ENCODE peak calls at places on chromosome 21, in seven cellular contexts. Y, B, D, P, H, G and R are unnamed samples. For H3K4me1, the result is how much of the 10 kb centered on the place peaks cover.

GRCh38 chr21:43890042-43890441 is 25.0 kb downstream of the AGPAT3 start:
- DNase-seq in G (peak), Y (no peak), H (no peak), P (no peak), B (no peak), D (no peak), R (no peak)

GRCh38 chr21:33028759-33029511 is 3.2 kb downstream of the OLIG2 start:
- DNase-seq in B (no peak), H (no peak), D (no peak), P (no peak), G (no peak), Y (no peak), R (no peak)

GRCh38 chr21:32727478-32727727 is 410 bp downstream of the SYNJ1 start:
- DNase-seq in B (no peak), Y (no peak), G (no peak), D (peak), P (no peak), H (no peak), R (peak)

GRCh38 chr21:29499734-29500343 is 201.1 kb downstream of the BACH1 start:
- DNase-seq in D (no peak), B (no peak), H (no peak), Y (peak), G (no peak), P (no peak), R (peak)

GRCh38 chr21:16633851-16634521 is 878.9 kb upstream of the CXADR start:
- DNase-seq in G (no peak), D (no peak), P (no peak), B (no peak), H (no peak), Y (no peak), R (peak)

GRCh38 chr21:43720539-43721224 is 1.8 kb downstream of the PDXK start:
- DNase-seq in B (no peak), H (no peak), D (no peak), Y (no peak), P (no peak), G (no peak), R (no peak)

GRCh38 chr21:34642211-34643075 is 26.4 kb upstream of the CLIC6 start:
- DNase-seq in B (no peak), G (no peak), H (no peak), P (no peak), Y (peak), D (no peak), R (no peak)

GRCh38 chr21:34534522-34534921 is 22.5 kb upstream of the KCNE1 start:
- DNase-seq in Y (no peak), D (no peak), B (no peak), H (no peak), P (no peak), G (no peak), R (no peak)

DNA sequence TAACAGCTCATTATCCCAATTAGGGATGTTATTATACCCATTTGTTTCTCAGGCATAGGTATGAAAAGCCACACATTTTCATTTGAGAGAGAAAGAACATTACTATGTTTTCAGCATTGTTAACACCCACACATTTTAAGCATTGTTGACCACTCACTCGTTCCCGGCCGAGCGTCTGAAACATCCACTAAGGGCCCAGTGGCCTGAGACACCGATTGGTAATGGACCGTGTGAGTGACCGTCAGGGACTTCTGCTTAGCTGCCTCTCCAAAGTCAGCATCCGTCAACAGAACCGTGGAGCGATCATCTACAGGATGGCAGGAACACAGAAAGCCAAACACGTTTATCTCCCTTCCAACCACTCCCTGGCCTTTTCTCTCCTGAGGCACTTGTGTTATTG is 184.6 kb downstream of the PCP4 start:
- DNase-seq in B (no peak), P (no peak), Y (no peak), H (no peak), D (no peak), G (no peak), R (no peak)
- H3K27ac ChIP-seq in B (no peak), P (no peak), Y (no peak), H (no peak), D (peak), G (no peak), R (no peak)

DNA sequence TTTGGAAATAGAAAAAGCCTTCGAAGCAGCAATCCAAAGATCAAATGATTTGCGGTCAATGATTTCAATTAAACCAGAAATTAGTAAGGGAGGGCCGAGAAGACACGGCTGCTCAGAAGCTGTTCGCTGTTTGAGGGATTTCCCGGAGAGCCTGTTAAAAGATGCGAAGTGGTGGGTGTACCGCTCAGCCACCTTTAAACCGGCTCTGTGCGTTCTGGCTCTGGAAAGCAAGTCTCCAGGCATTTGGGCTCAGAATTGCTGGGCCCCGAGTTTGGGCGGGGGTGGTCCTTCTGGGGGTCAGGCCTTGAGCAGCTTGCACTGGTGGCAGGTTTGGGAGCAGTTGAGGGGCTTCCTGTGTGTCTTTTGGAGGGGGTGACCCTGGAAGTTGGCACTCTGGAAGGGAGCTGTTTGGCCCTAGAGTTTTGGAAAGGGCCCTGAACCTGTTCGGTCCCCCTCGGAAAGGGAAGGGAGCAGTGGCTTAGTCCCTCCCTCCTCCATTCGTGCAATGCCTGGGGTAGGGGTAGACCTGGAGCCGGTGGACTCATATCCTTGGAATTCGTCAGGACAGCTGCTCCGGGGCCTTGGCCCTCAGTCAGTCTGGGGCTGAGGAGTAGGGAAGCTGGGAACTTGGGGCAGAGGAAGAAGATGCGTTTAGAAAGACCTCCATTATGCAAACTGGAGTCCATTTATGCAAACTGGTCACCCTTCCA is 3.2 kb downstream of the SIM2 start:
- DNase-seq in H (no peak), B (no peak), Y (peak), G (no peak), D (no peak), P (no peak), R (no peak)
- H3K4me3 ChIP-seq in H (no peak), B (no peak), Y (peak), G (no peak), D (peak), P (no peak), R (peak)

DNA sequence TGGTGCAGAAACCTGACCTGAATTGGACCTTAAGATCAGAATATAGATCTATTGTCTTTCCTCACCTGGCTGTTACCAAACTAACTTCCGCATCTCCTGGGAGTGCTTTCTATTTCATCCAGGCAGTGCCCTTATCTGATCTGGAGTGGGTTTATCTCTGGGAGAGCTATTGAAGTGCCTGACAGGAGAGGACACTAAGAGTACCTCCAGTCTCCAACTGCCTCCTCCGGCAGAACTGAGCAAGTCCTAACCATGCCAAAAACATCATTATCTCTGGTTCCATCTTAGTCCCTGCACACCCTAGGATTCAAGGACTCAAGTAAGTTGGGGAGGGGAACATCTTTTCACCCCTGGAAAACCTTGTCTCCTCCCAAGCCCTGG is 12.4 kb upstream of the KCNJ15 start:
- DNase-seq in P (no peak), D (peak), Y (no peak), H (no peak), B (no peak), G (no peak), R (no peak)
- H3K4me1 ChIP-seq in P (under half), D (under half), Y (under half), H (under half), B (under half), G (under half), R (under half)

DNA sequence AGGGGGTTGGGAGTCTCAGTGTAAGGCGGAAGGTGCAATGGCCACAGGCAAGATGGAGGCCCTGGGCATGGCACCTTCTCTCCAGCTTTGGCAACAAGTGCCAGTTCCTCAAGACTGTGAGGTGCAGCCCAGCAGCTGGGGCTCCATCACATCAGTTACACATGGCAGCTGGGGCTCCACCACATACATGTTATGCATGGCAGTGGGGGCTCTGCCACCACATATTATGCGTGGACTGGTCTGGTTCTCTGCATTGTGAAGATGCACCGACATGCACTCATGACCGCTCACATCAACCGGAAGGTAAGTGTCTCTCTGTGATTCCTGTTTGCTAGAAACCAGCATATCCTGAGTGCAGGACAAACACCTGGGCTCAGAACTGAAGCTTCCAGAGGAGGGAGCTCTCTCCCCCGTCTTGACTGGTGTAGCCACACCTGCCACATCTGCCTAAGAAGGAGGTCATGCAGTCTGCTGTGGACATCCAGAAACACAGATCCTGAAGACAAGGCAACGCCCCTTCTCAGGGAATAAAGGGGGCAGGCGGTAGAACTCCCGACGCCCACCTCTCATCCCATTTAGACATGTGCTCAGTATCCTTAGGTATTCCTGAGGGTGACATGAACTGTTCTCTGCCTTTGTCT is 104.1 kb upstream of the TMPRSS2 start:
- DNase-seq in B (no peak), H (no peak), Y (peak), P (no peak), G (peak), D (peak), R (no peak)
- H3K27ac ChIP-seq in B (no peak), H (no peak), Y (peak), P (no peak), G (no peak), D (peak), R (no peak)

GRCh38 chr21:36263797-36264196 is 56.2 kb upstream of the MORC3 start:
- DNase-seq in G (no peak), D (no peak), P (no peak), H (no peak), Y (no peak), B (no peak), R (no peak)

GRCh38 chr21:36257657-36258056 is 62.3 kb upstream of the MORC3 start:
- DNase-seq in Y (no peak), B (no peak), H (no peak), G (no peak), D (no peak), P (no peak), R (no peak)

GRCh38 chr21:36261459-36261858 is 58.5 kb upstream of the MORC3 start:
- DNase-seq in G (no peak), B (no peak), H (no peak), D (no peak), P (no peak), Y (no peak), R (no peak)

GRCh38 chr21:36260030-36260787 is 59.8 kb upstream of the MORC3 start:
- DNase-seq in Y (peak), B (peak), P (no peak), H (peak), D (peak), G (no peak), R (peak)

GRCh38 chr21:36260802-36261201 is 59.2 kb upstream of the MORC3 start:
- DNase-seq in P (no peak), G (no peak), H (no peak), Y (no peak), D (no peak), B (no peak), R (no peak)
- H3K4me3 ChIP-seq in P (peak), G (no peak), H (peak), Y (peak), D (no peak), B (peak), R (no peak)

GRCh38 chr21:36306872-36307534 is 13.0 kb upstream of the MORC3 start:
- DNase-seq in B (no peak), Y (no peak), D (no peak), G (no peak), H (no peak), P (no peak), R (no peak)
- H3K4me1 ChIP-seq in B (under half), Y (under half), D (under half), G (under half), H (under half), P (under half), R (under half)

DNA sequence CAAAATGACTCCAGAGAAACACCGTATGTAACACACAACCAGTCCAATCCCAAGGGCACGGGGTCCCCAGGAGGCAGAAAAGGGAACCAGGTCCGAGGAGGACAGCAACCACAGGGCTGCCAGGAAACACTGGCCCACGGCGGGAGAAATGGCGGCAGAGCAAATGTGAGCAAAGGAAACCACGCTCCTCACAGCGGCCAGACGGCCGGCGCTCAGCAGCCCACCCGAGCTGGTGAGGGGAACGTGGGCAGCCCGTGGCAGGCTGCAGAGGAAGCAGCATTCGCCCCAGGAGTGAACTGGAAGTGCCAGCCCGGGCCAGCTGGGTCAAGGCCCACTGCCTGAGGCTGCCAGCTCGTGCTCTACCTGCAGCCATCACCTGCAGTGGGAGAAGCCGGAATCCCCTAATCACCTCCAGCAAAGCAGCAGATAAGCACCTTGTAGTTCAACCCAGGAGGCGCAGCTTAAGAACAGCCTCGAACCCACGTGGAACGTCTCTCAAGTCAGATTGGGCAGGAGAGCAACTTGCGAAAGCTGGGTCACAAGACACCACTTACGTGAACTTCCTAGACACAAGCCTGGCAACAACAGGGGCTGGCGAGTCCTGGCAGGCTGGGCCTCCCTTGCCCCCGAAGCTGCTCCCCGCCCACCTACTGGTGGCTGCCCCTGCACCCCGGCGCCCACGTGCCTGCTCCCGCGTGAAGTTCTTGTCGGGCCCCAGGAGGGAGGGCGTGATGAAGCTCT is 6.7 kb downstream of the SLC19A1 start:
- DNase-seq in P (peak), G (peak), Y (no peak), H (no peak), B (no peak), D (no peak), R (no peak)
- H3K27ac ChIP-seq in P (no peak), G (peak), Y (no peak), H (no peak), B (no peak), D (no peak), R (no peak)

GRCh38 chr21:26124421-26124833 is 46.1 kb downstream of the APP start:
- DNase-seq in D (no peak), P (no peak), B (no peak), H (no peak), Y (no peak), G (no peak), R (no peak)
- H3K4me3 ChIP-seq in D (no peak), P (no peak), B (no peak), H (no peak), Y (no peak), G (no peak), R (no peak)

DNA sequence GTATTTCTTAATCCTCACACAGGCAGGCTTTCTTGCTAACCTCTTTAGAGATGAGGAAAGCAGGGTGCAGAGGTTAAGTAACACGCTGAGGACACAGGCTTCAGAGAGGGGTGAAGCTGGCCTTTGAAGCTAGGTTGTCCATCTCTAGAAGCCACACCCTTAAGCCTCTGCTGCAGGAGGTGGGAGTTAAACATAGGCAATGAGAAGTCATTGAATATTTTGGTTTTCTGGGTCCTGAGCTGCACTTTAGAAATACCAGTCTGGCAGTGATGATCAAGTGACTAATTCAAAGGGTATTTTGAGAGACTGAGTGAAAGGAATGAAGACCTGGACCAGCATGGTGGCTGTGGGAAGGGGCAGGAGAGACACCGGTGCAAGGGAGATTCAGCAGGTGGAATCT is 9.9 kb downstream of the KCNJ15 start:
- DNase-seq in P (no peak), B (no peak), H (no peak), Y (peak), D (no peak), G (no peak), R (no peak)
- H3K4me1 ChIP-seq in P (under half), B (under half), H (under half), Y (under half), D (under half), G (under half), R (under half)

GRCh38 chr21:42423197-42423675 is 19.5 kb downstream of the UBASH3A start:
- DNase-seq in P (no peak), D (no peak), Y (no peak), B (peak), H (peak), G (no peak), R (no peak)

GRCh38 chr21:42423685-42424084 is 20.0 kb downstream of the UBASH3A start:
- DNase-seq in B (no peak), P (no peak), D (no peak), Y (no peak), H (no peak), G (no peak), R (no peak)

GRCh38 chr21:42417533-42417932 is 13.8 kb downstream of the UBASH3A start:
- DNase-seq in P (no peak), D (no peak), Y (no peak), G (no peak), B (peak), H (no peak), R (no peak)

GRCh38 chr21:42419845-42420244 is 16.1 kb downstream of the UBASH3A start:
- DNase-seq in Y (no peak), P (no peak), D (no peak), G (no peak), B (no peak), H (no peak), R (no peak)

GRCh38 chr21:42421018-42421793 is 17.5 kb downstream of the UBASH3A start:
- DNase-seq in H (no peak), G (no peak), Y (no peak), B (no peak), D (no peak), P (no peak), R (no peak)
- H3K27ac ChIP-seq in H (no peak), G (no peak), Y (no peak), B (peak), D (no peak), P (no peak), R (no peak)